ENCODE peak calls at places on chromosomes 2 and 18, in four cellular contexts. One of them, this sample, is unnamed.

GRCh38 chr2:127700527-127701192 is 637 bp upstream of the SFT2D3 start:
- DNase-seq in cardiac muscle cell: no peak
- DNase-seq in upper lobe of right lung: peak; percentile 92
- DNase-seq in GM12878: peak; percentile 93
- DNase-seq in this sample: peak; percentile 92

GRCh38 chr18:8468911-8469310 is 140.3 kb upstream of the RAB12 start:
- DNase-seq in cardiac muscle cell: no peak
- DNase-seq in upper lobe of right lung: no peak
- DNase-seq in GM12878: no peak
- DNase-seq in this sample: no peak

GRCh38 chr2:173407176-173407575 is 52.5 kb downstream of the CDCA7 start:
- DNase-seq in cardiac muscle cell: no peak
- DNase-seq in upper lobe of right lung: no peak
- DNase-seq in GM12878: no peak
- DNase-seq in this sample: no peak

GRCh38 chr2:82084679-82085392 is 1780.3 kb upstream of the LRRTM1 start:
- DNase-seq in cardiac muscle cell: no peak
- DNase-seq in upper lobe of right lung: no peak
- DNase-seq in GM12878: no peak
- DNase-seq in this sample: no peak

GRCh38 chr2:218282173-218282991 is 9.9 kb downstream of the TMBIM1 start:
- DNase-seq in cardiac muscle cell: no peak
- DNase-seq in upper lobe of right lung: peak; percentile 79
- DNase-seq in GM12878: no peak
- DNase-seq in this sample: no peak

GRCh38 chr18:40676676-40677075 is 1278.4 kb upstream of the PIK3C3 start:
- DNase-seq in cardiac muscle cell: no peak
- DNase-seq in upper lobe of right lung: no peak
- DNase-seq in GM12878: no peak
- DNase-seq in this sample: no peak

GRCh38 chr2:174003635-174004310 is 38.6 kb upstream of the SP3 start:
- DNase-seq in cardiac muscle cell: no peak
- DNase-seq in upper lobe of right lung: no peak
- DNase-seq in GM12878: no peak
- DNase-seq in this sample: peak; percentile 85

GRCh38 chr2:100470898-100471514 is 724 bp downstream of the NMS start:
- DNase-seq in cardiac muscle cell: peak; percentile 78
- DNase-seq in upper lobe of right lung: no peak
- DNase-seq in GM12878: no peak
- DNase-seq in this sample: no peak

GRCh38 chr18:50507120-50507590 is 52.7 kb upstream of the MAPK4 start:
- DNase-seq in cardiac muscle cell: peak; percentile 81
- DNase-seq in upper lobe of right lung: no peak
- DNase-seq in GM12878: no peak
- DNase-seq in this sample: peak; percentile 12

GRCh38 chr18:1408331-1408835 is 503.7 kb downstream of the ADCYAP1 start:
- DNase-seq in cardiac muscle cell: no peak
- DNase-seq in upper lobe of right lung: no peak
- DNase-seq in GM12878: no peak
- DNase-seq in this sample: no peak

GRCh38 chr2:145412155-145412554 is 892.2 kb upstream of the ZEB2 start:
- DNase-seq in cardiac muscle cell: no peak
- DNase-seq in upper lobe of right lung: no peak
- DNase-seq in GM12878: no peak
- DNase-seq in this sample: no peak

GRCh38 chr2:123993728-123994323 is 31.3 kb upstream of the CNTNAP5 start:
- DNase-seq in cardiac muscle cell: peak; percentile 58
- DNase-seq in upper lobe of right lung: no peak
- DNase-seq in GM12878: no peak
- DNase-seq in this sample: peak; percentile 36

GRCh38 chr18:60809937-60810336 is 437.4 kb upstream of the MC4R start:
- DNase-seq in cardiac muscle cell: no peak
- DNase-seq in upper lobe of right lung: no peak
- DNase-seq in GM12878: no peak
- DNase-seq in this sample: no peak

GRCh38 chr2:191314697-191315364 is 69.6 kb downstream of the MYO1B start:
- DNase-seq in cardiac muscle cell: no peak
- DNase-seq in upper lobe of right lung: no peak
- DNase-seq in GM12878: no peak
- DNase-seq in this sample: no peak

GRCh38 chr18:54094474-54094873 is 130.0 kb downstream of the MBD2 start:
- DNase-seq in cardiac muscle cell: no peak
- DNase-seq in upper lobe of right lung: no peak
- DNase-seq in GM12878: no peak
- DNase-seq in this sample: no peak

GRCh38 chr2:99488999-99489757 is 639 bp downstream of the REV1 start:
- DNase-seq in cardiac muscle cell: peak; percentile 81
- DNase-seq in upper lobe of right lung: peak; percentile 88
- DNase-seq in GM12878: no peak
- DNase-seq in this sample: peak; percentile 49

GRCh38 chr2:44429034-44429433 is 67.3 kb downstream of the CAMKMT start:
- DNase-seq in cardiac muscle cell: no peak
- DNase-seq in upper lobe of right lung: no peak
- DNase-seq in GM12878: no peak
- DNase-seq in this sample: no peak

GRCh38 chr2:205906419-205906818 is 179.6 kb downstream of the INO80D start:
- DNase-seq in cardiac muscle cell: no peak
- DNase-seq in upper lobe of right lung: no peak
- DNase-seq in GM12878: no peak
- DNase-seq in this sample: no peak

GRCh38 chr2:11111811-11112425 is 43.3 kb upstream of the SLC66A3 start:
- DNase-seq in cardiac muscle cell: no peak
- DNase-seq in upper lobe of right lung: peak; percentile 21
- DNase-seq in GM12878: no peak
- DNase-seq in this sample: no peak

GRCh38 chr18:2883137-2883671 is 36.4 kb downstream of the EMILIN2 start:
- DNase-seq in cardiac muscle cell: peak; percentile 30
- DNase-seq in upper lobe of right lung: no peak
- DNase-seq in GM12878: no peak
- DNase-seq in this sample: peak; percentile 33

GRCh38 chr2:178946494-178946893 is 103.4 kb downstream of the CCDC141 start:
- DNase-seq in cardiac muscle cell: no peak
- DNase-seq in upper lobe of right lung: no peak
- DNase-seq in GM12878: no peak
- DNase-seq in this sample: no peak

GRCh38 chr2:172836386-172837200 is 100.9 kb downstream of the RAPGEF4 start:
- DNase-seq in cardiac muscle cell: no peak
- DNase-seq in upper lobe of right lung: no peak
- DNase-seq in GM12878: no peak
- DNase-seq in this sample: peak; percentile 59

GRCh38 chr2:60558536-60558935 is 5.1 kb upstream of the BCL11A start:
- DNase-seq in cardiac muscle cell: no peak
- DNase-seq in upper lobe of right lung: no peak
- DNase-seq in GM12878: no peak
- DNase-seq in this sample: no peak

GRCh38 chr18:9926977-9927376 is 13.2 kb downstream of the VAPA start:
- DNase-seq in cardiac muscle cell: no peak
- DNase-seq in upper lobe of right lung: no peak
- DNase-seq in GM12878: no peak
- DNase-seq in this sample: no peak

GRCh38 chr2:135144343-135144742 is 92.3 kb downstream of the RAB3GAP1 start:
- DNase-seq in cardiac muscle cell: no peak
- DNase-seq in upper lobe of right lung: no peak
- DNase-seq in GM12878: no peak
- DNase-seq in this sample: no peak

GRCh38 chr2:120919771-120920437 is 184.2 kb downstream of the GLI2 start:
- DNase-seq in cardiac muscle cell: no peak
- DNase-seq in upper lobe of right lung: no peak
- DNase-seq in GM12878: no peak
- DNase-seq in this sample: no peak

GRCh38 chr2:145096582-145096981 is 576.7 kb upstream of the ZEB2 start:
- DNase-seq in cardiac muscle cell: no peak
- DNase-seq in upper lobe of right lung: no peak
- DNase-seq in GM12878: no peak
- DNase-seq in this sample: no peak

GRCh38 chr2:170822885-170823799 is 6.5 kb downstream of the GAD1 start:
- DNase-seq in cardiac muscle cell: no peak
- DNase-seq in upper lobe of right lung: no peak
- DNase-seq in GM12878: no peak
- DNase-seq in this sample: no peak

GRCh38 chr2:62320657-62321357 is 124.9 kb downstream of the B3GNT2 start:
- DNase-seq in cardiac muscle cell: no peak
- DNase-seq in upper lobe of right lung: no peak
- DNase-seq in GM12878: no peak
- DNase-seq in this sample: no peak

GRCh38 chr18:22349317-22349898 is 68.3 kb downstream of the CTAGE1 start:
- DNase-seq in cardiac muscle cell: no peak
- DNase-seq in upper lobe of right lung: no peak
- DNase-seq in GM12878: no peak
- DNase-seq in this sample: no peak
- H3K27me3 ChIP-seq in cardiac muscle cell: peaks cover 20% of the 10 kb centered on the region
- H3K27me3 ChIP-seq in upper lobe of right lung: peaks cover 5% of the 10 kb centered on the region
- H3K27me3 ChIP-seq in GM12878: peaks cover 12% of the 10 kb centered on the region
- H3K27me3 ChIP-seq in this sample: no peaks in the 10 kb centered on the region

GRCh38 chr2:234256516-234256915 is 206.0 kb downstream of the SPP2 start:
- DNase-seq in cardiac muscle cell: no peak
- DNase-seq in upper lobe of right lung: no peak
- DNase-seq in GM12878: no peak
- DNase-seq in this sample: no peak

GRCh38 chr2:234258562-234259141 is 208.2 kb downstream of the SPP2 start:
- DNase-seq in cardiac muscle cell: no peak
- DNase-seq in upper lobe of right lung: no peak
- DNase-seq in GM12878: no peak
- DNase-seq in this sample: no peak

GRCh38 chr2:234254783-234255521 is 204.4 kb downstream of the SPP2 start:
- DNase-seq in cardiac muscle cell: no peak
- DNase-seq in upper lobe of right lung: no peak
- DNase-seq in GM12878: no peak
- DNase-seq in this sample: peak; percentile 42

GRCh38 chr2:234259440-234259839 is 208.9 kb downstream of the SPP2 start:
- DNase-seq in cardiac muscle cell: no peak
- DNase-seq in upper lobe of right lung: no peak
- DNase-seq in GM12878: no peak
- DNase-seq in this sample: no peak

DNA sequence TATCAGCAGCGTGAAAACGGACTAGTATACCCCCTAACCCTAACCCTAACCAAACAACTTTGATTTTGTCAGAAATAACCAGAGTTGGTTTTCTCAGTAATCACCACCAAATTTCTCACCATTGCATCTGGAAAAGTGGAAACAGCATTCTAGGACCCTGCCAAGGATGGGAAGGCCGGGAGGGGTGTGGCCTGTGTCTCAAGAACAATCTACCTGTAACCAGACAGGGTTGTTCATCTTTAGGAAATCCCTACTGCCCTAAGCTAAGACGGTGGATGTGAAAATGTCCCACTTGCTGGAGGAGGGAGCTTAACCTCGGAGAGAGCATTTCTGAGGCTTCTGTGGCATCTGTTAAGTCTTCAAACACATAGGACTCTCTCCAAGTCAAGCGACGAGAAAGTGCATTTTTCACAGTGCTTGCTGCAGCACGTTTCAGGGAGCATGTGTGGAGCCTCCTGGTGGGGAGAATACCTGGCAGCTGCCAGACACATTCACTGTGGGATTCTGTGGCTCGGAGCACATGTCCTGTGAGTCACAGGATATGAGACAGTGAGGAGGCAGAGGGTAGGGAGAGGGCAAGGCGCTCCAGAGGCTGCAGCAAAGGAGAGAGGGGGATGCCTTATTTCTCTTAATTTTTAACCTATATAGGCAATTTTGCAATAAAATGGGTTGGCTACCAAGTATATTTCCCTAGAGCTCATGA is 207.5 kb downstream of the SPP2 start:
- DNase-seq in cardiac muscle cell: peak; percentile 34
- DNase-seq in upper lobe of right lung: no peak
- DNase-seq in GM12878: no peak
- DNase-seq in this sample: peak; percentile 53
- H3K4me3 ChIP-seq in cardiac muscle cell: no peak overlapping the region
- H3K4me3 ChIP-seq in upper lobe of right lung: no peak overlapping the region
- H3K4me3 ChIP-seq in GM12878: no peak overlapping the region
- H3K4me3 ChIP-seq in this sample: no peak overlapping the region

GRCh38 chr2:45859682-45860081 is 208.2 kb downstream of the PRKCE start:
- DNase-seq in cardiac muscle cell: no peak
- DNase-seq in upper lobe of right lung: no peak
- DNase-seq in GM12878: no peak
- DNase-seq in this sample: no peak

GRCh38 chr2:45867349-45867748 is 215.9 kb downstream of the PRKCE start:
- DNase-seq in cardiac muscle cell: no peak
- DNase-seq in upper lobe of right lung: no peak
- DNase-seq in GM12878: no peak
- DNase-seq in this sample: no peak

GRCh38 chr2:45857848-45858520 is 206.5 kb downstream of the PRKCE start:
- DNase-seq in cardiac muscle cell: no peak
- DNase-seq in upper lobe of right lung: no peak
- DNase-seq in GM12878: no peak
- DNase-seq in this sample: no peak

GRCh38 chr2:45860136-45861106 is 208.9 kb downstream of the PRKCE start:
- DNase-seq in cardiac muscle cell: peak; percentile 68
- DNase-seq in upper lobe of right lung: no peak
- DNase-seq in GM12878: no peak
- DNase-seq in this sample: peak; percentile 37

GRCh38 chr2:45862843-45863242 is 211.4 kb downstream of the PRKCE start:
- DNase-seq in cardiac muscle cell: no peak
- DNase-seq in upper lobe of right lung: no peak
- DNase-seq in GM12878: no peak
- DNase-seq in this sample: no peak
- H3K4me1 ChIP-seq in cardiac muscle cell: peaks cover 17% of the 10 kb centered on the region
- H3K4me1 ChIP-seq in upper lobe of right lung: peaks cover 22% of the 10 kb centered on the region
- H3K4me1 ChIP-seq in GM12878: peaks cover 35% of the 10 kb centered on the region
- H3K4me1 ChIP-seq in this sample: peaks cover 9% of the 10 kb centered on the region

DNA sequence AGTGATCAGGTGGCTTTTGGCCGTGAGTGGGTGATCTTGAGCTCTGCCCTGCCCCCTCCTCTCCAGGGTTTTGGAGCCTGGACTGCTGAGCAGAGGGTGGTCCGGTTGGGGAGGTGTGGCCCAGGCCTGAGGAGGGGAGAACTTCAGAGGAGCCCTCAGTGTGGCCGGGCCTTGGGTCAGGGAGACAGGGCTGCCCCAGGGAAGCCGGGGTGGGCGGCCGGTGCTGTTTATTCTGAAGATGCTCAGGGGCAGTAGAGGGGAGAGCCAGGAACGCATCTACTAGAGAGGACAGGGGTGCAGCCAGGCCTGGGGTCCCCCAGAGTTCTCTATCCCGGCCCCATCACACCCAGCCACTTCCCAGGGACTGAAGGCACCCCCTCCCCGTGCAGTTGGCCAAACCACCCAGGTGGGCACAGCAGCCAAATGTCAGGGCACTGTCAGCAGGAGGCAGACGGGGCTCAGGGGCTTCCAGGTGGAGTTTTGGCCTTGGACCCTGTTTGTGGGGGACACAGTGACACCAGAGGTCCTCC is 971 bp downstream of the ERFE start:
- DNase-seq in cardiac muscle cell: no peak
- DNase-seq in upper lobe of right lung: peak; percentile 65
- DNase-seq in GM12878: no peak
- DNase-seq in this sample: no peak
- H3K27me3 ChIP-seq in cardiac muscle cell: peaks cover 80% of the 10 kb centered on the region
- H3K27me3 ChIP-seq in upper lobe of right lung: peaks cover 58% of the 10 kb centered on the region
- H3K27me3 ChIP-seq in GM12878: peaks cover 12% of the 10 kb centered on the region
- H3K27me3 ChIP-seq in this sample: peaks cover 10% of the 10 kb centered on the region

GRCh38 chr18:63199743-63200241 is 119.8 kb downstream of the BCL2 start:
- DNase-seq in cardiac muscle cell: no peak
- DNase-seq in upper lobe of right lung: no peak
- DNase-seq in GM12878: no peak
- DNase-seq in this sample: peak; percentile 65
- H3K4me3 ChIP-seq in cardiac muscle cell: no peak overlapping the region
- H3K4me3 ChIP-seq in upper lobe of right lung: peak overlapping the region; percentile 36
- H3K4me3 ChIP-seq in GM12878: no peak overlapping the region
- H3K4me3 ChIP-seq in this sample: no peak overlapping the region

This sample was measured in small intestine.